ENCODE peak calls at places on chromosomes 11 and 22, in eight cellular contexts. N, Q, W, L, Z, A, C and I are unnamed samples.

GRCh38 chr11:32137263-32137662 is 46.4 kb downstream of the RCN1 start:
- DNase-seq in W (no peak), N (no peak), Q (no peak), C (no peak), A (peak; percentile 40), L (no peak), Z (peak; percentile 89), I (peak; percentile 72)

GRCh38 chr11:7600205-7600775 is 73.0 kb downstream of the CYB5R2 start:
- DNase-seq in L (no peak), A (no peak), Z (peak; percentile 42), Q (no peak), C (no peak), N (no peak), W (no peak), I (peak; percentile 80)

GRCh38 chr11:113553235-113553634 is 78.0 kb upstream of the DRD2 start:
- DNase-seq in L (no peak), N (no peak), C (no peak), W (no peak), Q (no peak), Z (peak; percentile 59), A (peak; percentile 94), I (peak; percentile 77)

GRCh38 chr22:21025266-21025665 is 7.1 kb downstream of the SLC7A4 start:
- DNase-seq in C (no peak), W (no peak), N (no peak), L (peak; percentile 27), Q (no peak), A (no peak), Z (no peak), I (no peak)

GRCh38 chr11:19374189-19374588 is 133.4 kb upstream of the E2F8 start:
- DNase-seq in N (no peak), Z (no peak), Q (no peak), A (peak; percentile 43), L (no peak), W (no peak), C (no peak), I (no peak)

GRCh38 chr22:17056807-17057206 is 28.0 kb upstream of the IL17RA start:
- DNase-seq in Z (no peak), L (no peak), A (no peak), Q (no peak), N (no peak), W (no peak), C (no peak), I (no peak)

GRCh38 chr11:120985718-120986569 is 38.0 kb upstream of the TBCEL start:
- DNase-seq in A (no peak), Q (no peak), W (peak; percentile 37), L (peak; percentile 17), N (peak; percentile 38), C (peak; percentile 34), Z (no peak), I (no peak)

GRCh38 chr11:59550842-59551650 is 39.7 kb downstream of the OR4D9 start:
- DNase-seq in Q (peak; percentile 59), W (peak; percentile 85), A (peak; percentile 90), L (peak; percentile 77), Z (peak; percentile 78), C (no peak), N (peak; percentile 84), I (peak; percentile 82)

GRCh38 chr11:3671334-3672254 is at the start of gene CHRNA10:
- DNase-seq in N (no peak), A (no peak), W (no peak), L (no peak), C (no peak), Q (no peak), Z (no peak), I (no peak)

GRCh38 chr11:23772081-23772480 is 724.8 kb upstream of the LUZP2 start:
- DNase-seq in W (no peak), C (no peak), Q (no peak), N (no peak), L (no peak), Z (peak; percentile 39), A (no peak), I (no peak)

GRCh38 chr11:111388842-111389241 is 9.8 kb upstream of the POU2AF1 start:
- DNase-seq in A (no peak), Z (no peak), L (no peak), C (no peak), Q (no peak), N (peak; percentile 48), W (peak; percentile 72), I (no peak)

GRCh38 chr11:28566643-28567042 is 458.5 kb downstream of the METTL15 start:
- DNase-seq in N (peak; percentile 31), L (no peak), C (peak; percentile 7), Z (peak; percentile 92), Q (peak; percentile 27), A (peak; percentile 84), W (no peak), I (peak; percentile 78)

GRCh38 chr11:9120659-9121350 is 29.4 kb upstream of the SCUBE2 start:
- DNase-seq in N (no peak), Q (no peak), L (no peak), C (peak; percentile 41), A (no peak), W (no peak), Z (no peak), I (no peak)

GRCh38 chr22:27397948-27398330 is 403.6 kb downstream of the MN1 start:
- DNase-seq in N (peak; percentile 29), C (no peak), L (no peak), W (no peak), Z (peak; percentile 10), A (no peak), Q (no peak), I (no peak)

GRCh38 chr11:100152751-100153150 is 534.3 kb upstream of the ARHGAP42 start:
- DNase-seq in W (no peak), Q (no peak), C (no peak), L (no peak), A (no peak), Z (no peak), N (no peak), I (no peak)

GRCh38 chr11:130212431-130212961 is 52.9 kb downstream of the ST14 start:
- DNase-seq in C (no peak), N (peak; percentile 22), A (no peak), W (no peak), Z (no peak), Q (peak; percentile 16), L (peak; percentile 9), I (no peak)

GRCh38 chr22:37571258-37571991 is 8.5 kb downstream of the LGALS2 start:
- DNase-seq in W (no peak), N (no peak), Q (no peak), L (no peak), Z (no peak), A (no peak), C (no peak), I (no peak)
- TF ChIP-seq CTCF in W (no peak), N (no peak), Q (no peak), L (no peak), Z (peak; percentile 12), A (peak; percentile 10), C (no peak), I (no peak)

GRCh38 chr22:37267128-37267587 is 15.2 kb upstream of the CYTH4 start:
- DNase-seq in Z (no peak), L (peak; percentile 75), Q (peak; percentile 42), N (peak; percentile 50), W (peak; percentile 67), C (peak; percentile 71), A (no peak), I (no peak)
- TF ChIP-seq CTCF in Z (peak; percentile 88), L (peak; percentile 94), Q (peak; percentile 76), N (peak; percentile 75), W (peak; percentile 88), C (peak; percentile 71), A (peak; percentile 94), I (peak; percentile 88)

DNA sequence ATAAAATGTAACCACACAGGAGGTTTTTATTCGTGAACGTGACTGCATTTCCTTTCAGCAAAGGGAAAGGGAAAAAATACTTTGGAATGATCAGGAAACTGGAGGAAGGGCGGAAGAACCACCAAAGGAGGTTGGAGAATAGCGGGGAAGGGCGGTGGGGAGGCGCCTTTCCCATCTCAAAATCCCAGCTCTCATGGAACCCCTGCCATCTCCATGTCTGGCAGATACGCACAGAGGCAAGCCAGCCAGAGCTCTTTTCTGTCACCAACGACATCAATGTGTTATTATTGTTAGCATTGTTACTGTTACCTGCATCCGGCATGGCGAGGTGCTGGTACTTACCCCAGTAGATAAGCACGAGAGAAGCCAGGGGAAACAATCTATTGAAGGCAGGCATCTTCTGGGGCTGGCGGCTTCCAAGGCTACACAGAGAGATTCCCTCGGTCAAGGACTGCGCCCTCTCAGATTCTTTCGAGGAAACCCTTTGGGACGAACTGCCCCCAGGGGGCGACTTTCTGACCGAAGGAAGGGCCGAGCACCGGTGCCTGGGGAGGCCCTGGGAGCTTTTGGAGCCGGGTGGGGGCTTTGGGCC is 923 bp downstream of the SCN3B start:
- DNase-seq in Z (no peak), W (no peak), N (no peak), Q (no peak), A (no peak), C (no peak), L (no peak), I (no peak)
- TF ChIP-seq CTCF in Z (no peak), W (peak; percentile 17), N (no peak), Q (no peak), A (peak; percentile 20), C (no peak), L (no peak), I (no peak)

GRCh38 chr11:35167451-35167954 is 28.5 kb downstream of the CD44 start:
- DNase-seq in W (no peak), C (no peak), Z (no peak), A (no peak), L (no peak), N (no peak), Q (no peak), I (no peak)

GRCh38 chr11:35168606-35169200 is 29.7 kb downstream of the CD44 start:
- DNase-seq in Q (no peak), A (no peak), W (no peak), C (no peak), L (no peak), N (no peak), Z (no peak), I (no peak)

GRCh38 chr11:35163707-35164496 is 24.9 kb downstream of the CD44 start:
- DNase-seq in Z (no peak), W (peak; percentile 72), N (no peak), C (peak; percentile 16), A (no peak), Q (no peak), L (peak; percentile 46), I (no peak)

GRCh38 chr11:35165416-35166368 is 26.7 kb downstream of the CD44 start:
- DNase-seq in L (peak; percentile 88), Q (no peak), Z (no peak), N (peak; percentile 56), A (no peak), W (peak; percentile 98), C (no peak), I (no peak)

DNA sequence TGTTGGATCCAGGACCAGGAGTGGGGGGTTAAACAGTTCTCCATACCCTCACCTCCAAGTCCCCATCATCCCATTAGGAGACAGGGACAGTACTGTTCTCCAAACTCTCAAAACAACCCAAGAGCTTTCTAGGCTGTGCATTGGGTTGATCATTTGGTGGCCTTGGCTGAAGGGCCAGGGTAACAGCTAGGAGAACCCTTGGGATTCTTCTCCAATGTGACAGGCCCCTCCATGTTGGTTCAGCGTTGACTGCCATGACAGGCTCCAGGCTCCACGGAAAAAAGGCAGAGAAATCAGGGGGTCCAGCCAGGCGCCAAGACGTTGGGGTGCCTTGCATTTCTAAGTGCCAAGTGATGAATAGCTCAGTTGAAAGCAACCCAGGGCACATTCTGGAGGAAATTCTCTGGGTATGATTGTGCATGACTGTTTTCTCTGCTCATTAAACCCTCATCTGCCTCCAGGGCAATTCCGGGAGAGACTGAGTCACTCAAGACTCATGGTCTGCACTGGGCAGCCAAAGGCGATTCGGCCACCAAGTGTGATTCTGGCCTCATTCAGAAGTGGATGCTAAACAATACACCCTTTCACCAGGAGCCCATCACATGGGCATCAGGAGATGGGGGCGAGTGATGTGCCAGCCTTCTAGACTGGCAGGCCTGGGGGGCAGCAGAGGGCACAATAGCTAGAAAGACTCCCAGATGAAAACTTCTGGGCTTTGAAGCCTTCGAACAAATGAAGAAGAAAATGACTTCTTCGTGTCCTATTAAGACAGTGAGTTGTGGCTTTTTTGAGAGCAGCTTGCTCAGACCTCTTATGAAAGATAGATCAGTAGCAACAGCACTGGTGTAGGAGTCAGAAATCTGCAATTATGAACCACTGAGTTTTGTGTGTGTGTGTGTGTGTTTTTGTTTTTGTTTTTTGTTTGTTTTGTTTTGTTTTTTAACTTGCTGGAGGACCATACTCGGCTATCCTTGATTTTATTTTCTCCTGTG is 27.7 kb downstream of the CD44 start:
- DNase-seq in W (peak; percentile 9), Q (no peak), N (no peak), L (peak; percentile 38), A (peak; percentile 56), C (no peak), Z (no peak), I (peak; percentile 70)
- TF ChIP-seq CTCF in W (peak; percentile 9), Q (no peak), N (no peak), L (no peak), A (no peak), C (no peak), Z (no peak), I (no peak)